ENCODE peak calls at places on chromosome 14, in four cellular contexts. L is H9, J is IMR-90, M is H1. S is an unnamed sample. For H3K4me1, the result is how much of the 10 kb centered on the place peaks cover.

GRCh38 chr14:82251434-82251833 is 717.8 kb upstream of the SEL1L start:
- DNase-seq in L (peak), J (no peak), M (no peak), S (no peak)

GRCh38 chr14:64095620-64096019 is 198.6 kb downstream of the ESR2 start:
- DNase-seq in L (no peak), J (peak), M (no peak), S (peak)

GRCh38 chr14:37143500-37143874 is 28.9 kb downstream of the SLC25A21 start:
- DNase-seq in L (no peak), J (no peak), M (no peak), S (no peak)

GRCh38 chr14:42174357-42174756 is 567.7 kb downstream of the LRFN5 start:
- DNase-seq in L (no peak), J (no peak), M (no peak), S (no peak)

GRCh38 chr14:51981218-51981854 is 8.0 kb upstream of the RTRAF start:
- DNase-seq in L (no peak), J (no peak), M (no peak), S (no peak)

GRCh38 chr14:102690509-102691286 is 86.6 kb upstream of the TRAF3 start:
- DNase-seq in L (no peak), J (no peak), M (no peak), S (no peak)

GRCh38 chr14:97978336-97978735 is 1181.2 kb downstream of the VRK1 start:
- DNase-seq in L (peak), J (no peak), M (peak), S (peak)

GRCh38 chr14:64763801-64764511 is 59.7 kb downstream of the PLEKHG3 start:
- DNase-seq in L (no peak), J (peak), M (no peak), S (peak)

GRCh38 chr14:56975521-56975920 is 165.2 kb upstream of the OTX2 start:
- DNase-seq in L (no peak), J (no peak), M (no peak), S (no peak)

GRCh38 chr14:82720931-82721330 is 1187.3 kb upstream of the SEL1L start:
- DNase-seq in L (no peak), J (no peak), M (no peak), S (peak)

GRCh38 chr14:73231874-73232851 is 5.1 kb upstream of the PAPLN start:
- DNase-seq in L (peak), J (no peak), M (peak), S (peak)

GRCh38 chr14:90574640-90575131 is 177.9 kb downstream of the CALM1 start:
- DNase-seq in L (no peak), J (no peak), M (no peak), S (no peak)

GRCh38 chr14:101581806-101582205 is 20.5 kb downstream of the DIO3 start:
- DNase-seq in L (no peak), J (no peak), M (no peak), S (no peak)

GRCh38 chr14:89720076-89720687 is 234.3 kb downstream of the EFCAB11 start:
- DNase-seq in L (no peak), J (no peak), M (no peak), S (no peak)

GRCh38 chr14:73180385-73180805 is 44.1 kb downstream of the PSEN1 start:
- DNase-seq in L (no peak), J (peak), M (no peak), S (no peak)

GRCh38 chr14:24367506-24368214 is at the start of gene NFATC4:
- DNase-seq in L (peak), J (peak), M (peak), S (peak)

GRCh38 chr14:96085369-96085768 is 46.2 kb downstream of the C14orf132 start:
- DNase-seq in L (no peak), J (no peak), M (no peak), S (no peak)

GRCh38 chr14:35383569-35384385 is 20.8 kb downstream of the NFKBIA start:
- DNase-seq in L (no peak), J (no peak), M (no peak), S (no peak)

GRCh38 chr14:95146079-95146771 is 11.1 kb downstream of the DICER1 start:
- DNase-seq in L (no peak), J (no peak), M (no peak), S (no peak)

GRCh38 chr14:49971156-49972141 is 78.6 kb downstream of the ARF6 start:
- DNase-seq in L (no peak), J (peak), M (no peak), S (no peak)

GRCh38 chr14:49972840-49973239 is 80.0 kb downstream of the ARF6 start:
- DNase-seq in L (no peak), J (peak), M (no peak), S (no peak)

GRCh38 chr14:49970474-49971147 is 77.7 kb downstream of the ARF6 start:
- DNase-seq in L (no peak), J (peak), M (no peak), S (no peak)

GRCh38 chr14:49969961-49970360 is 77.1 kb downstream of the ARF6 start:
- DNase-seq in L (no peak), J (no peak), M (no peak), S (no peak)

DNA sequence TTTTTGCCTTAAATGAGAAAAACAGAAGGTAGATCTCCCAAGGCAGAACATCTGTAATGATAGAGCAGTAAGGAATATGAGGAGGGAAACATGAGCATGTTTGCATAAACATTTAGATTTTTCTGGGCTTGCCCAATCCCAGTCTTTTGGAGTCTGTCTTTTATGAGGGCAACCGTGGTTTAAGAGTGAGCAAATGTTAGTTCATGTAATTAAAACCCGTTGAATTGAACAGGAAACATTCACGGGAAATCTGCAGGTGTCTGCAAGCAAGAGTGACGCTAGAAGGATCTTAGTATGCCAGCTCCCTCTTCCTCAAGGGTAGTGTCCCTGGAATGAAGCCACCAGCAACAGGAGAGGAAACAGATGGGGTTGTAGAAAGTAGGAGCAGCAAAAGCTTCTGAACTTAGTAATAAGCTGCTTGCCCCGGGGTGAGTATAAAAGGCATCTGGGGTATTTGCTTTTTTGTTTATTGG is 79.4 kb downstream of the ARF6 start:
- DNase-seq in L (no peak), J (peak), M (no peak), S (peak)
- H3K4me1 ChIP-seq in L (under half), J (under half), M (under half), S (under half)

GRCh38 chr14:67882973-67883372 is 63.4 kb downstream of the RAD51B start:
- DNase-seq in L (no peak), J (no peak), M (no peak), S (no peak)

GRCh38 chr14:67886221-67886620 is 66.6 kb downstream of the RAD51B start:
- DNase-seq in L (no peak), J (no peak), M (no peak), S (no peak)

GRCh38 chr14:67892466-67893120 is 73.0 kb downstream of the RAD51B start:
- DNase-seq in L (no peak), J (no peak), M (no peak), S (peak)

GRCh38 chr14:67883717-67884116 is 64.1 kb downstream of the RAD51B start:
- DNase-seq in L (no peak), J (peak), M (no peak), S (no peak)

DNA sequence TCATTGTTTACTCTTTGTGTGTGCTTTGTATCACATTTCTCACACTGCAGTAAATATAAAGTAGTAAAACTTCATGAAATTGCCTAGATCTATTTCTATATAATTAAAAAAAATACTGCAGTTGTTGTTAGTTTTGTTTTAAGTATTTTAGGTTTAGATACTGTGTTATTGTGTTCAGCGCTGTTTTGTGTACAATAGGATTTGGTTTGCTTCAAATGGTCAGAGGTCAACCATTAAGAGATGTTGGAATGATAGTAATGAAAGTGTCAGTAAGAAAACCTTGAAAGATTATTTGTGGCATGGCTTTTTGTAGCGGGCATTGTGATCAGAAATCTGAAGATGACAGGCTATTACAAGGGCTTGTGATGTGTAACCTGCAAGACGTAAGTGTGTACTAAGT is 67.9 kb downstream of the RAD51B start:
- DNase-seq in L (no peak), J (no peak), M (no peak), S (no peak)
- H4K5ac ChIP-seq in L (no peak), J (no peak), M (no peak), S (no peak)

GRCh38 chr14:105480807-105481801 is 5.6 kb upstream of the CRIP1 start:
- DNase-seq in L (peak), J (peak), M (peak), S (peak)
- H3K4me1 ChIP-seq in L (under half), J (under half), M (under half), S (under half)

GRCh38 chr14:21104448-21105060 is 3.7 kb downstream of the TMEM253 start:
- DNase-seq in L (peak), J (peak), M (no peak), S (peak)
- H4K5ac ChIP-seq in L (no peak), J (peak), M (peak), S (no peak)

DNA sequence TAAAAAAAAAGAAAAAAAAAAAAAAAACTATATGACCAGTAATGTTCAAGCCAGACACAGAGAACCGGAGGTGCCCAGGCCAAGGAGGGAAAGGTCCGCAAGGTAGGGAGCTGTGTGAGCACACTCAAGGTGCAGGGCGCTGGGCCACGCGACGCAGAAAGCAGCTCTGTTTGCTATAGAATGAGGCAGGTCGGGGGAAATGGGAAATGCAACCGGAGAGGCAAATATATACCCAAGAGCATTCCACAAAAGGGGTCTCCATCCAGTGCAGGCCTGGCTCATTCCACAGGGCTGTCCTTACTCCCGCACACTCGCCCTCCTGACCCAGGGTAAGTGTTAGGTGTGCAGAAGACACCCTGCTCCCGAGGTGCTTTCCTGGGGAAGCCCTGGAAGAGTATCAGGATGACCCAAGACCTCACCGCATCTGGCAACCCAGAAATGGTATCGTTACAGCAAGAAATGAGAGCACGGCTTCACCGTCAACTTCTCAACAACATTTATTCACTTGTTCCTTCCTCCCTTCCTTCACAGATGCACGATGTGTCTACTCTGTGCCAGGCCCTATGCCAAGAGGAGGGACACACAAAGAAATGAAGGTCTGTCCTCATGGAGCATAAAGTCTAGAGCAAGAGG is 86.4 kb downstream of the BCL11B start:
- DNase-seq in L (no peak), J (no peak), M (no peak), S (no peak)
- H3K4me1 ChIP-seq in L (under half), J (under half), M (under half), S (under half)

DNA sequence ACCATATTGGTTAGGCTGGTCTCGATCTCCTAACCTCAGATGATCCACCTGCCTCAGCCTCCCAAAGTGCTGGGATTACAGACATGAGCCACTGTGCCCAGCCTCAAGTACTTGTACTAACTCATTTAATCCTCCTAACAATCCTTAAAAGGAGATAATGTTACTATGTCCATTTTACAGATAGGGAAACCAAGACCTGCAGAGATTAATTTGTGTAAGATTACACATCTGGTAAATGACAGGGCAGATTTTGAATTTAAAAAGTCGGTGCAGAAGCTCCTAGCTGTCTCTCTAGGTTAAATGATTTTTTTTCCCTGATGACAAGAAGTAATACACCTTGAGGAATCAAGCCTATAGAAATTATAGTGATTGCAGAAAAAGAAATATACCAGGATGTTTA is 13.7 kb upstream of the HECTD1 start:
- DNase-seq in L (no peak), J (no peak), M (no peak), S (no peak)
- H4K5ac ChIP-seq in L (no peak), J (no peak), M (no peak), S (no peak)

DNA sequence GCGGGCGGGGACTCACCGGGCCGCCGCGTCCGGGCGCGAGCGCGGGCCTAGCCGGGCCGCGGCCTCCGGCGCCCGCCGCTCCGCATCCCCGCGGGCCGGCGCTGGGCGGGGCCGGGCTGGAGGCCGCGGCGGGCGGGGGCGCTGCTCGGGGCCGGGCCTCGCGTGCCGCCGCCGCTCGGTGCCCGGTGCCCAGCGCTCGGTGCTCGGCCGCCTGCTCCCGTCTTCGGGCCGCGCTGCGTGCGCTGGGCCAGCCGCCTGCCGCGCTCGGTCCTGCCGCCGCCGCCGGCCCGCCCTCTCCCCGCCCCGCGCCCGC is at the start of gene AKT1:
- DNase-seq in L (no peak), J (no peak), M (no peak), S (no peak)
- H3K4me1 ChIP-seq in L (under half), J (under half), M (under half), S (under half)

GRCh38 chr14:22493143-22493542 is 95.9 kb downstream of the DAD1 start:
- DNase-seq in L (no peak), J (no peak), M (no peak), S (no peak)
- H4K5ac ChIP-seq in L (no peak), J (no peak), M (no peak), S (no peak)